ENCODE peak calls at places on chromosome 7, in eight cellular contexts. L is prostate gland, I is stomach, H is left ventricle myocardium inferior, V is lower lobe of right lung, F is endothelial cell, D is fibroblast of lung, A is GM10248. G is an unnamed sample.

GRCh38 chr7:47535033-47535703 is 46.7 kb downstream of the TNS3 start:
- DNase-seq in L (no peak), F (no peak), H (no peak), A (no peak), V (no peak), I (no peak), D (peak; percentile 42), G (no peak)

GRCh38 chr7:51021906-51022570 is 239.3 kb upstream of the GRB10 start:
- DNase-seq in L (no peak), A (no peak), V (no peak), F (no peak), I (no peak), H (no peak), D (peak; percentile 71), G (no peak)

GRCh38 chr7:29611941-29612527 is 48.4 kb downstream of the PRR15 start:
- DNase-seq in A (no peak), H (no peak), I (no peak), F (no peak), L (no peak), V (no peak), D (no peak), G (no peak)

GRCh38 chr7:155543011-155543881 is 3.1 kb downstream of the CNPY1 start:
- DNase-seq in L (no peak), D (peak; percentile 27), I (no peak), A (no peak), F (no peak), H (no peak), V (no peak), G (no peak)

GRCh38 chr7:128832880-128833147 is 2.6 kb downstream of the FLNC start:
- DNase-seq in A (no peak), F (no peak), V (no peak), L (no peak), H (no peak), I (no peak), D (no peak), G (no peak)

GRCh38 chr7:143299346-143299745 is 11.2 kb downstream of the CASP2 start:
- DNase-seq in L (no peak), I (no peak), D (peak; percentile 65), V (no peak), A (no peak), H (no peak), F (no peak), G (no peak)

GRCh38 chr7:33423646-33424020 is 294.3 kb downstream of the BBS9 start:
- DNase-seq in L (no peak), D (no peak), V (no peak), H (no peak), A (peak; percentile 42), I (no peak), F (peak; percentile 35), G (no peak)

GRCh38 chr7:116443646-116444045 is 55.9 kb upstream of the CAV2 start:
- DNase-seq in D (no peak), V (no peak), H (no peak), L (no peak), I (no peak), A (no peak), F (no peak), G (no peak)

GRCh38 chr7:102883098-102883860 is 29.5 kb upstream of the LRRC17 start:
- DNase-seq in L (no peak), H (no peak), D (peak; percentile 87), I (no peak), V (no peak), F (no peak), A (no peak), G (no peak)

GRCh38 chr7:90666186-90666585 is 70.1 kb downstream of the CDK14 start:
- DNase-seq in L (no peak), A (no peak), I (no peak), H (peak; percentile 29), D (no peak), V (peak; percentile 47), F (no peak), G (peak; percentile 30)

GRCh38 chr7:133794490-133794889 is 332.6 kb upstream of the LRGUK start:
- DNase-seq in D (no peak), F (no peak), V (no peak), I (no peak), A (no peak), L (no peak), H (no peak), G (no peak)

GRCh38 chr7:6634021-6634420 is 3.1 kb upstream of the ZNF316 start:
- DNase-seq in A (no peak), H (no peak), L (no peak), F (no peak), D (no peak), I (no peak), V (no peak), G (no peak)

GRCh38 chr7:108308276-108308675 is 148.0 kb downstream of the NRCAM start:
- DNase-seq in D (peak; percentile 40), A (no peak), H (no peak), I (no peak), L (no peak), F (no peak), V (no peak), G (no peak)

GRCh38 chr7:110669410-110669809 is 421.5 kb upstream of the LRRN3 start:
- DNase-seq in F (no peak), H (no peak), L (no peak), V (no peak), D (no peak), A (no peak), I (no peak), G (no peak)

GRCh38 chr7:155806096-155806871 is 6.0 kb downstream of the SHH start:
- DNase-seq in L (no peak), D (no peak), A (no peak), V (no peak), I (no peak), F (peak; percentile 64), H (no peak), G (no peak)

DNA sequence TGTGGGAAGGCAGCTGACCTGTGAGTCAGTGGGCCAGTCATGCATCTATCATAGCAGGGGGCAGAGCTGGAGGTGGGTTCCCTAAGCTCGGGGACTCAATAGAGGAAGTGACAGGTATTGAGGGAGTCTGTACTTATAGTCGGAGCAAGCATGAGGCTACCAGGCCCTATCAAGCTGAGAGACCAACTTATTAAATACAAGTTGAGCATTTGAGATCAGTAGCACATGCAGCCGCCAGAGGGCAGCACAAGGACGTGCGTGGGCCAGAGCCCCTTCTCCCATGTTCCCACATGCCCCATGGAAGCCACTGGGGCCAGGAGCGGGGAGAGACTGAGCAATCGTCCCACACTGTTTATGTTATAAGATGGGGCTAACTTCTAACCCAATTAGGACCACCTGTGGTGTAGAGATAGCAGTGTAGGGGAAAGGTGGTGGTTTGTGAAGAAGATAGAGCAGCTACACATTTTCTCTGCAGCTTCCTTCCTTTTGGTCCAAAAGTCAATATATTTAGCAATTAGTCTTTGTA is 13.0 kb upstream of the STK31 start:
- DNase-seq in D (peak; percentile 29), V (peak; percentile 75), L (no peak), F (peak; percentile 74), I (peak; percentile 65), H (peak; percentile 28), A (peak; percentile 70), G (peak; percentile 2)
- TF ChIP-seq CTCF in D (peak; percentile 70), V (peak; percentile 71), L (no peak), F (peak; percentile 82), I (no peak), H (peak; percentile 68), A (peak; percentile 72), G (peak; percentile 56)

GRCh38 chr7:73899731-73900142 is 38.8 kb downstream of the TMEM270 start:
- DNase-seq in L (no peak), D (peak; percentile 87), F (no peak), I (peak; percentile 35), V (no peak), H (no peak), A (no peak), G (peak; percentile 89)
- TF ChIP-seq CTCF in L (no peak), D (no peak), F (no peak), I (no peak), V (no peak), H (no peak), A (no peak), G (no peak)

GRCh38 chr7:132187391-132187790 is 388.9 kb downstream of the PLXNA4 start:
- DNase-seq in A (no peak), I (no peak), H (no peak), L (no peak), D (no peak), V (no peak), F (no peak), G (no peak)
- TF ChIP-seq CTCF in A (no peak), I (no peak), H (no peak), L (no peak), D (no peak), V (no peak), F (no peak), G (no peak)

GRCh38 chr7:105133358-105133757 is 119.4 kb downstream of the KMT2E start:
- DNase-seq in L (no peak), H (no peak), F (no peak), D (no peak), I (no peak), V (no peak), A (no peak), G (no peak)

GRCh38 chr7:105137898-105138297 is 123.9 kb downstream of the KMT2E start:
- DNase-seq in A (no peak), V (no peak), L (no peak), F (no peak), H (no peak), I (no peak), D (no peak), G (no peak)

GRCh38 chr7:105139381-105139780 is 125.4 kb downstream of the KMT2E start:
- DNase-seq in A (no peak), V (no peak), H (no peak), D (no peak), I (no peak), L (no peak), F (no peak), G (no peak)

GRCh38 chr7:105133986-105134655 is 120.1 kb downstream of the KMT2E start:
- DNase-seq in A (no peak), D (no peak), I (no peak), H (no peak), V (no peak), F (no peak), L (no peak), G (no peak)

GRCh38 chr7:105136221-105136620 is 122.2 kb downstream of the KMT2E start:
- DNase-seq in H (no peak), I (no peak), D (no peak), L (no peak), A (no peak), V (no peak), F (no peak), G (no peak)
- TF ChIP-seq CTCF in H (peak; percentile 16), I (no peak), D (peak; percentile 31), L (no peak), A (no peak), V (no peak), F (no peak), G (no peak)

GRCh38 chr7:105439174-105439893 is 50.6 kb upstream of the SRPK2 start:
- DNase-seq in D (peak; percentile 92), L (peak; percentile 31), H (no peak), I (peak; percentile 37), A (no peak), F (no peak), V (no peak), G (peak; percentile 65)
- TF ChIP-seq CTCF in D (no peak), L (peak; percentile 40), H (no peak), I (no peak), A (no peak), F (no peak), V (no peak), G (no peak)

G was measured in AG09319.